ENCODE peak calls at places on chromosome 12, in four cellular contexts. One of them, this sample, is unnamed.

GRCh38 chr12:15638231-15638630 is 151.0 kb downstream of the EPS8 start:
- DNase-seq in lower lobe of right lung: no peak
- DNase-seq in neural crest cell: no peak
- DNase-seq in astrocyte: no peak
- DNase-seq in this sample: no peak

GRCh38 chr12:39048395-39048794 is 143.0 kb upstream of the CPNE8 start:
- DNase-seq in lower lobe of right lung: no peak
- DNase-seq in neural crest cell: no peak
- DNase-seq in astrocyte: no peak
- DNase-seq in this sample: no peak

GRCh38 chr12:29428630-29429029 is 47.7 kb upstream of the ERGIC2 start:
- DNase-seq in lower lobe of right lung: no peak
- DNase-seq in neural crest cell: no peak
- DNase-seq in astrocyte: peak; percentile 59
- DNase-seq in this sample: peak; percentile 47

GRCh38 chr12:121050725-121051124 is 11.7 kb upstream of the OASL start:
- DNase-seq in lower lobe of right lung: no peak
- DNase-seq in neural crest cell: no peak
- DNase-seq in astrocyte: no peak
- DNase-seq in this sample: no peak

GRCh38 chr12:46442239-46442638 is 69.7 kb upstream of the SLC38A2 start:
- DNase-seq in lower lobe of right lung: no peak
- DNase-seq in neural crest cell: no peak
- DNase-seq in astrocyte: peak; percentile 51
- DNase-seq in this sample: no peak

GRCh38 chr12:69540606-69541386 is 44.5 kb upstream of the CCT2 start:
- DNase-seq in lower lobe of right lung: no peak
- DNase-seq in neural crest cell: no peak
- DNase-seq in astrocyte: peak; percentile 75
- DNase-seq in this sample: no peak

GRCh38 chr12:98296462-98297079 is 218.8 kb upstream of the TMPO start:
- DNase-seq in lower lobe of right lung: no peak
- DNase-seq in neural crest cell: peak; percentile 5
- DNase-seq in astrocyte: no peak
- DNase-seq in this sample: no peak

GRCh38 chr12:87806310-87806709 is 222.9 kb downstream of the C12orf50 start:
- DNase-seq in lower lobe of right lung: no peak
- DNase-seq in neural crest cell: no peak
- DNase-seq in astrocyte: no peak
- DNase-seq in this sample: no peak

GRCh38 chr12:95629392-95629791 is 78.1 kb upstream of the USP44 start:
- DNase-seq in lower lobe of right lung: no peak
- DNase-seq in neural crest cell: no peak
- DNase-seq in astrocyte: no peak
- DNase-seq in this sample: no peak

GRCh38 chr12:7934560-7935463 is 1.2 kb downstream of the SLC2A3 start:
- DNase-seq in lower lobe of right lung: no peak
- DNase-seq in neural crest cell: no peak
- DNase-seq in astrocyte: no peak
- DNase-seq in this sample: no peak

GRCh38 chr12:6839482-6840201 is 1.1 kb upstream of the GNB3 start:
- DNase-seq in lower lobe of right lung: no peak
- DNase-seq in neural crest cell: no peak
- DNase-seq in astrocyte: no peak
- DNase-seq in this sample: no peak

GRCh38 chr12:89742337-89743022 is 33.8 kb upstream of the ATP2B1 start:
- DNase-seq in lower lobe of right lung: no peak
- DNase-seq in neural crest cell: no peak
- DNase-seq in astrocyte: no peak
- DNase-seq in this sample: no peak

GRCh38 chr12:67477682-67478265 is 170.8 kb upstream of the DYRK2 start:
- DNase-seq in lower lobe of right lung: no peak
- DNase-seq in neural crest cell: no peak
- DNase-seq in astrocyte: no peak
- DNase-seq in this sample: no peak

GRCh38 chr12:3035171-3035570 is 42.0 kb upstream of the TSPAN9 start:
- DNase-seq in lower lobe of right lung: no peak
- DNase-seq in neural crest cell: no peak
- DNase-seq in astrocyte: no peak
- DNase-seq in this sample: no peak

GRCh38 chr12:3038166-3038565 is 39.0 kb upstream of the TSPAN9 start:
- DNase-seq in lower lobe of right lung: no peak
- DNase-seq in neural crest cell: no peak
- DNase-seq in astrocyte: no peak
- DNase-seq in this sample: no peak

GRCh38 chr12:3034067-3034750 is 43.0 kb upstream of the TSPAN9 start:
- DNase-seq in lower lobe of right lung: no peak
- DNase-seq in neural crest cell: peak; percentile 70
- DNase-seq in astrocyte: peak; percentile 41
- DNase-seq in this sample: no peak

GRCh38 chr12:3036901-3037600 is 40.1 kb upstream of the TSPAN9 start:
- DNase-seq in lower lobe of right lung: no peak
- DNase-seq in neural crest cell: no peak
- DNase-seq in astrocyte: no peak
- DNase-seq in this sample: no peak

GRCh38 chr12:3035815-3036702 is 41.1 kb upstream of the TSPAN9 start:
- DNase-seq in lower lobe of right lung: no peak
- DNase-seq in neural crest cell: no peak
- DNase-seq in astrocyte: no peak
- DNase-seq in this sample: no peak
- TF ChIP-seq CTCF in lower lobe of right lung: no peak
- TF ChIP-seq CTCF in neural crest cell: peak; percentile 65
- TF ChIP-seq CTCF in astrocyte: peak; percentile 42
- TF ChIP-seq CTCF in this sample: no peak

GRCh38 chr12:11513288-11513687 is 117.9 kb upstream of the PRB2 start:
- DNase-seq in lower lobe of right lung: no peak
- DNase-seq in neural crest cell: no peak
- DNase-seq in astrocyte: no peak
- DNase-seq in this sample: no peak
- TF ChIP-seq CTCF in lower lobe of right lung: no peak
- TF ChIP-seq CTCF in neural crest cell: peak; percentile 26
- TF ChIP-seq CTCF in astrocyte: no peak
- TF ChIP-seq CTCF in this sample: no peak

GRCh38 chr12:122656298-122656697 is 46.9 kb downstream of the HCAR2 start:
- DNase-seq in lower lobe of right lung: no peak
- DNase-seq in neural crest cell: no peak
- DNase-seq in astrocyte: no peak
- DNase-seq in this sample: no peak
- TF ChIP-seq CTCF in lower lobe of right lung: no peak
- TF ChIP-seq CTCF in neural crest cell: no peak
- TF ChIP-seq CTCF in astrocyte: no peak
- TF ChIP-seq CTCF in this sample: no peak

DNA sequence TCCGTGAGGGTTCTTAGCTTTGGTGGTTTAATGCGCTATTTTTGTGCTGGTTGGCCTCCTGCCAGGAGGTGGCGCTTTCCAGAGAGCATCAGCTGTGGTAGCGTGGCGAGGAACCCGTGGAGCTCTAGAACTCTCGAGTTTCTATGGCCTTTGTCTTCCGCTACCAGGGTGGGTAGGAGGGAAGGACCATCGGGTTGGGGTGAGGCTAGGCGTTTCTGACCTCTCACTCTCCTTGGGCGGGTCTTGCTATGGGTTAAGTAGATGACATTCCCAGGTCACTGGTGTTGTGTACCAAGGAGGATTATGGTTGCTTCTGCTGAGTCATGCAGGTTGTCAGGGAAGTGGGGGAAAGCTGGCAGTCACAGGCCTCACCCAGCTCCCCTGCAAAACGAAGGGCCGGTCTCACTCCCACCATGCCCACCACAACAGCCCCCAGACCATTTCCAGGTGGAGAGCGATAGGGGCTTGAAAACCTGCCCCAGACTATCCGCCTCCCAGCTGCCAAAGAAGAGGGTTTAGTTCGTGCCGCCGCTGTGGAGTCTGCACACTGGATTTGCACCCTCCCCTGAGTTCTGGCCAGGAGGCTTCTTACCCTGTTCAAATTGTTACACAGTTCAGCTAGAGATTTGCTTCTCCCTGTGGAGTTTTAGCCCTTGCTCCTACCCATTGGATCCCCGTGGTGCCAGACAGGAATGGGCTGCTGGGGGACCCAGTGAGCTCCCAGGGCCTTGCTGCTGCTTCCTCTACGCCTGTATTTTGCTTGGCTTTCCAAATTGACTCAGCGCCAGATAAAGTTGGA is 21.9 kb downstream of the RNFT2 start:
- DNase-seq in lower lobe of right lung: no peak
- DNase-seq in neural crest cell: no peak
- DNase-seq in astrocyte: no peak
- DNase-seq in this sample: no peak
- TF ChIP-seq CTCF in lower lobe of right lung: no peak
- TF ChIP-seq CTCF in neural crest cell: peak; percentile 22
- TF ChIP-seq CTCF in astrocyte: no peak
- TF ChIP-seq CTCF in this sample: no peak

DNA sequence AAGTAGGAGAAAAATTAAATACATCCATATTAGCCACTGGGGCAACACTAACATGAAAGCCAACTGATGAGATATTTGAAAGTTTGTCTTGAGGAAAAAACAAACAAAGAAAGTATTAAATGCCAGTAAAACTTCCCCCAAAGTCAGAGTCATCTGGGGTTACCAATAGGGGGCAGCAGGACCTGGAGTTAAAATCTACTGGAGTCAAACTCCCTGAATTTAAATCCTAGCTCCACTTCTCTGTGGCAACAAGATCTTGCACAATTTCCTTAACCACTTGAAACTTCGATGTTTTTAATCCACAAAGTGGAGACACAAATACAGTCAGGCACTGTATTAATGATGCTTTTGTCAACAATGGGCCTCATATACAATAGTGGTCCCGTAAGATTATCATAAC is 14.4 kb downstream of the PLEKHG7 start:
- DNase-seq in lower lobe of right lung: no peak
- DNase-seq in neural crest cell: no peak
- DNase-seq in astrocyte: peak; percentile 2
- DNase-seq in this sample: no peak
- TF ChIP-seq CTCF in lower lobe of right lung: peak; percentile 41
- TF ChIP-seq CTCF in neural crest cell: peak; percentile 35
- TF ChIP-seq CTCF in astrocyte: peak; percentile 17
- TF ChIP-seq CTCF in this sample: peak; percentile 29

GRCh38 chr12:79826267-79827128 is 108.4 kb downstream of the PPP1R12A start:
- DNase-seq in lower lobe of right lung: no peak
- DNase-seq in neural crest cell: no peak
- DNase-seq in astrocyte: no peak
- DNase-seq in this sample: no peak
- TF ChIP-seq CTCF in lower lobe of right lung: no peak
- TF ChIP-seq CTCF in neural crest cell: no peak
- TF ChIP-seq CTCF in astrocyte: no peak
- TF ChIP-seq CTCF in this sample: no peak

GRCh38 chr12:118608770-118609344 is 232.5 kb downstream of the SUDS3 start:
- DNase-seq in lower lobe of right lung: no peak
- DNase-seq in neural crest cell: no peak
- DNase-seq in astrocyte: no peak
- DNase-seq in this sample: no peak
- TF ChIP-seq CTCF in lower lobe of right lung: no peak
- TF ChIP-seq CTCF in neural crest cell: no peak
- TF ChIP-seq CTCF in astrocyte: no peak
- TF ChIP-seq CTCF in this sample: no peak

GRCh38 chr12:112527082-112527481 is 108.3 kb downstream of the PTPN11 start:
- DNase-seq in lower lobe of right lung: no peak
- DNase-seq in neural crest cell: no peak
- DNase-seq in astrocyte: no peak
- DNase-seq in this sample: no peak

GRCh38 chr12:112532106-112532505 is 113.4 kb downstream of the PTPN11 start:
- DNase-seq in lower lobe of right lung: no peak
- DNase-seq in neural crest cell: no peak
- DNase-seq in astrocyte: no peak
- DNase-seq in this sample: no peak

GRCh38 chr12:112528521-112528920 is 109.8 kb downstream of the PTPN11 start:
- DNase-seq in lower lobe of right lung: no peak
- DNase-seq in neural crest cell: no peak
- DNase-seq in astrocyte: no peak
- DNase-seq in this sample: no peak

GRCh38 chr12:112527501-112527900 is 108.8 kb downstream of the PTPN11 start:
- DNase-seq in lower lobe of right lung: no peak
- DNase-seq in neural crest cell: no peak
- DNase-seq in astrocyte: no peak
- DNase-seq in this sample: no peak

GRCh38 chr12:112530941-112531340 is 112.2 kb downstream of the PTPN11 start:
- DNase-seq in lower lobe of right lung: no peak
- DNase-seq in neural crest cell: no peak
- DNase-seq in astrocyte: no peak
- DNase-seq in this sample: no peak
- TF ChIP-seq CTCF in lower lobe of right lung: no peak
- TF ChIP-seq CTCF in neural crest cell: no peak
- TF ChIP-seq CTCF in astrocyte: no peak
- TF ChIP-seq CTCF in this sample: no peak

GRCh38 chr12:104230304-104230703 is 14.7 kb downstream of the TXNRD1 start:
- DNase-seq in lower lobe of right lung: no peak
- DNase-seq in neural crest cell: no peak
- DNase-seq in astrocyte: no peak
- DNase-seq in this sample: no peak
- TF ChIP-seq CTCF in lower lobe of right lung: no peak
- TF ChIP-seq CTCF in neural crest cell: peak; percentile 41
- TF ChIP-seq CTCF in astrocyte: no peak
- TF ChIP-seq CTCF in this sample: no peak

DNA sequence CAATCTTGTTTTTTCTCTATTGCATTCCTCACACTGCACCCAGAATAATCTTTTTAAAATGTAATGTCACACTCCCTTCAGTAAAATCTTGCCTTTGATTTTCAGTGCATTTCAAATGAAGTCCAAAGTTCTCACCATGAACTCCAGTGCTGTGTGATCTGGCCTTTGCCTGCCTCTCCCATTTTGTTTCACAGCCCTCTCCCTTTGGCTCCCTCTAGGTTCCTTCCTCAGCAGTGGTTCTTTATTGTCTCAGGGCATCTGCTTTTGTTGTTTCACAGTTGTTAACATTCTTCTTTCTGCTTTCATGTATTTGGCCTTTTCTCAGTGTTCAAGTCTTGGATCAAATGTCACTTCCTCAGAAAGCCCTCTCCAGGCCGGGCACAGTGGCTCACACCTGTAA is 84.5 kb upstream of the AMN1 start:
- DNase-seq in lower lobe of right lung: no peak
- DNase-seq in neural crest cell: no peak
- DNase-seq in astrocyte: no peak
- DNase-seq in this sample: no peak
- TF ChIP-seq CTCF in lower lobe of right lung: no peak
- TF ChIP-seq CTCF in neural crest cell: peak; percentile 42
- TF ChIP-seq CTCF in astrocyte: no peak
- TF ChIP-seq CTCF in this sample: no peak